ENCODE peak calls at places on chromosome 3, in seven cellular contexts. M, B, S, Z, T, W and O are unnamed samples.

GRCh38 chr3:43353923-43354670 is 67.8 kb downstream of the SNRK start:
- DNase-seq in S (no peak), T (no peak), M (no peak), W (no peak), Z (no peak), B (no peak), O (no peak)

GRCh38 chr3:141384157-141384556 is 15.9 kb downstream of the ZBTB38 start:
- DNase-seq in T (no peak), S (no peak), Z (no peak), B (no peak), W (no peak), M (peak; percentile 54), O (peak; percentile 65)

GRCh38 chr3:71064976-71065763 is 518.4 kb downstream of the FOXP1 start:
- DNase-seq in W (no peak), B (peak; percentile 50), M (no peak), T (peak; percentile 40), S (peak; percentile 68), Z (no peak), O (peak; percentile 49)

GRCh38 chr3:190902292-190902691 is 39.8 kb upstream of the GMNC start:
- DNase-seq in T (no peak), Z (no peak), B (no peak), M (no peak), W (no peak), S (no peak), O (no peak)

GRCh38 chr3:52313188-52313773 is 2.8 kb upstream of the DNAH1 start:
- DNase-seq in S (no peak), B (no peak), M (no peak), T (no peak), W (no peak), Z (no peak), O (no peak)

GRCh38 chr3:135134717-135135116 is 339.7 kb downstream of the EPHB1 start:
- DNase-seq in B (no peak), T (no peak), Z (no peak), M (no peak), W (no peak), S (no peak), O (no peak)

GRCh38 chr3:11494131-11494916 is 149.4 kb downstream of the VGLL4 start:
- DNase-seq in T (no peak), Z (no peak), B (no peak), S (no peak), W (no peak), M (no peak), O (no peak)

GRCh38 chr3:60229502-60229901 is 1021.8 kb downstream of the FHIT start:
- DNase-seq in Z (no peak), W (no peak), T (no peak), M (no peak), S (no peak), B (no peak), O (no peak)

GRCh38 chr3:38311474-38311873 is 29.4 kb downstream of the SLC22A14 start:
- DNase-seq in Z (no peak), W (no peak), B (no peak), S (no peak), M (no peak), T (no peak), O (no peak)

GRCh38 chr3:195270350-195271115 is 426 bp downstream of the XXYLT1 start:
- DNase-seq in W (no peak), T (peak; percentile 85), M (peak; percentile 64), B (peak; percentile 55), S (no peak), Z (no peak), O (peak; percentile 25)

GRCh38 chr3:195001961-195002861 is 268.7 kb downstream of the XXYLT1 start:
- DNase-seq in M (no peak), B (no peak), T (peak; percentile 90), Z (no peak), S (peak; percentile 78), W (peak; percentile 39), O (peak; percentile 34)

GRCh38 chr3:128001576-128001975 is 50.7 kb upstream of the SEC61A1 start:
- DNase-seq in S (peak; percentile 24), M (no peak), Z (no peak), W (no peak), T (peak; percentile 46), B (no peak), O (no peak)
- TF ChIP-seq CTCF in S (no peak), M (no peak), Z (no peak), W (no peak), T (no peak), B (no peak), O (no peak)

GRCh38 chr3:56467108-56467507 is 1.2 kb downstream of the ERC2 start:
- DNase-seq in M (peak; percentile 78), B (no peak), T (peak; percentile 8), W (no peak), Z (no peak), S (peak; percentile 85), O (peak; percentile 19)
- H3K4me3 ChIP-seq in M (peak overlapping the region; percentile 68), B (peak overlapping the region; percentile 42), T (no peak overlapping the region), W (peak overlapping the region; percentile 47), Z (no peak overlapping the region), S (peak overlapping the region; percentile 62), O (no peak overlapping the region)

GRCh38 chr3:119808843-119809242 is 26.9 kb downstream of the NR1I2 start:
- DNase-seq in W (no peak), S (no peak), Z (no peak), M (no peak), T (no peak), B (no peak), O (no peak)

GRCh38 chr3:119812491-119813058 is 30.7 kb downstream of the NR1I2 start:
- DNase-seq in T (no peak), M (no peak), W (no peak), B (no peak), Z (no peak), S (no peak), O (no peak)

GRCh38 chr3:119808244-119808643 is 26.3 kb downstream of the NR1I2 start:
- DNase-seq in M (no peak), Z (no peak), T (no peak), W (no peak), S (no peak), B (no peak), O (no peak)

GRCh38 chr3:119809249-119810017 is 27.5 kb downstream of the NR1I2 start:
- DNase-seq in W (no peak), Z (no peak), M (no peak), S (no peak), T (no peak), B (no peak), O (no peak)

GRCh38 chr3:119810018-119810435 is 28.1 kb downstream of the NR1I2 start:
- DNase-seq in S (peak; percentile 34), Z (no peak), W (no peak), B (no peak), M (peak; percentile 13), T (no peak), O (peak; percentile 27)
- TF ChIP-seq CTCF in S (no peak), Z (peak; percentile 34), W (no peak), B (no peak), M (no peak), T (no peak), O (peak; percentile 33)

GRCh38 chr3:24520101-24520495 is 25.4 kb upstream of the THRB start:
- DNase-seq in T (no peak), S (no peak), W (no peak), M (no peak), Z (no peak), B (no peak), O (no peak)
- H3K4me3 ChIP-seq in T (no peak overlapping the region), S (no peak overlapping the region), W (no peak overlapping the region), M (no peak overlapping the region), Z (no peak overlapping the region), B (no peak overlapping the region), O (no peak overlapping the region)